ENCODE peak calls at places on chromosomes 11 and 22, in seven cellular contexts. One of them, this sample, is unnamed.

GRCh38 chr11:134346101-134346975 is 14.6 kb downstream of the GLB1L2 start:
- DNase-seq in progenitor cell of endocrine pancreas: no peak
- DNase-seq in AG09319: no peak
- DNase-seq in right lobe of liver: no peak
- DNase-seq in fibroblast of the aortic adventitia: no peak
- DNase-seq in psoas muscle: no peak
- DNase-seq in fibroblast of lung: no peak
- DNase-seq in this sample: peak

GRCh38 chr11:68343761-68344256 is 31.4 kb downstream of the LRP5 start:
- DNase-seq in progenitor cell of endocrine pancreas: no peak
- DNase-seq in right lobe of liver: peak
- DNase-seq in AG09319: no peak
- DNase-seq in fibroblast of the aortic adventitia: no peak
- DNase-seq in psoas muscle: no peak
- DNase-seq in fibroblast of lung: no peak
- DNase-seq in this sample: no peak

GRCh38 chr11:34175284-34176019 is 70.0 kb downstream of the NAT10 start:
- DNase-seq in fibroblast of lung: no peak
- DNase-seq in AG09319: no peak
- DNase-seq in psoas muscle: peak
- DNase-seq in progenitor cell of endocrine pancreas: no peak
- DNase-seq in fibroblast of the aortic adventitia: no peak
- DNase-seq in right lobe of liver: no peak
- DNase-seq in this sample: no peak

GRCh38 chr22:50250555-50251471 is at the start of gene HDAC10:
- DNase-seq in right lobe of liver: peak
- DNase-seq in psoas muscle: peak
- DNase-seq in AG09319: no peak
- DNase-seq in progenitor cell of endocrine pancreas: peak
- DNase-seq in fibroblast of lung: peak
- DNase-seq in fibroblast of the aortic adventitia: peak
- DNase-seq in this sample: no peak

GRCh38 chr11:129950319-129951034 is 52.2 kb downstream of the PRDM10 start:
- DNase-seq in AG09319: no peak
- DNase-seq in right lobe of liver: no peak
- DNase-seq in fibroblast of the aortic adventitia: peak
- DNase-seq in fibroblast of lung: peak
- DNase-seq in progenitor cell of endocrine pancreas: no peak
- DNase-seq in psoas muscle: peak
- DNase-seq in this sample: no peak

GRCh38 chr22:47089796-47090460 is 327.5 kb downstream of the TBC1D22A start:
- DNase-seq in fibroblast of the aortic adventitia: no peak
- DNase-seq in AG09319: no peak
- DNase-seq in progenitor cell of endocrine pancreas: no peak
- DNase-seq in psoas muscle: no peak
- DNase-seq in fibroblast of lung: no peak
- DNase-seq in right lobe of liver: no peak
- DNase-seq in this sample: no peak

GRCh38 chr11:16252373-16252772 is 104.0 kb downstream of the SOX6 start:
- DNase-seq in fibroblast of lung: peak
- DNase-seq in fibroblast of the aortic adventitia: no peak
- DNase-seq in AG09319: no peak
- DNase-seq in progenitor cell of endocrine pancreas: no peak
- DNase-seq in right lobe of liver: no peak
- DNase-seq in psoas muscle: no peak
- DNase-seq in this sample: no peak

GRCh38 chr11:71499125-71499524 is 27.9 kb upstream of the KRTAP5-7 start:
- DNase-seq in progenitor cell of endocrine pancreas: peak
- DNase-seq in psoas muscle: peak
- DNase-seq in AG09319: no peak
- DNase-seq in fibroblast of the aortic adventitia: no peak
- DNase-seq in fibroblast of lung: no peak
- DNase-seq in right lobe of liver: peak
- DNase-seq in this sample: no peak

GRCh38 chr22:38981005-38981658 is 1.0 kb upstream of the APOBEC3B start:
- DNase-seq in progenitor cell of endocrine pancreas: no peak
- DNase-seq in psoas muscle: peak
- DNase-seq in right lobe of liver: peak
- DNase-seq in fibroblast of lung: peak
- DNase-seq in fibroblast of the aortic adventitia: peak
- DNase-seq in AG09319: no peak
- DNase-seq in this sample: no peak

GRCh38 chr11:12280838-12281565 is 96.4 kb upstream of the PARVA start:
- DNase-seq in fibroblast of lung: no peak
- DNase-seq in right lobe of liver: no peak
- DNase-seq in progenitor cell of endocrine pancreas: no peak
- DNase-seq in fibroblast of the aortic adventitia: no peak
- DNase-seq in psoas muscle: no peak
- DNase-seq in AG09319: no peak
- DNase-seq in this sample: no peak

GRCh38 chr22:28297504-28297903 is 378.4 kb upstream of the PITPNB start:
- DNase-seq in fibroblast of the aortic adventitia: no peak
- DNase-seq in fibroblast of lung: peak
- DNase-seq in progenitor cell of endocrine pancreas: no peak
- DNase-seq in psoas muscle: no peak
- DNase-seq in right lobe of liver: no peak
- DNase-seq in AG09319: no peak
- DNase-seq in this sample: no peak

GRCh38 chr11:70510571-70510970 is 112.2 kb downstream of the CTTN start:
- DNase-seq in progenitor cell of endocrine pancreas: no peak
- DNase-seq in psoas muscle: peak
- DNase-seq in AG09319: no peak
- DNase-seq in fibroblast of the aortic adventitia: no peak
- DNase-seq in fibroblast of lung: no peak
- DNase-seq in right lobe of liver: peak
- DNase-seq in this sample: no peak

GRCh38 chr11:60282291-60282690 is 1.8 kb downstream of the MS4A4A start:
- DNase-seq in fibroblast of lung: no peak
- DNase-seq in psoas muscle: no peak
- DNase-seq in right lobe of liver: no peak
- DNase-seq in AG09319: no peak
- DNase-seq in progenitor cell of endocrine pancreas: no peak
- DNase-seq in fibroblast of the aortic adventitia: no peak
- DNase-seq in this sample: no peak

GRCh38 chr11:117877120-117877784 is 794 bp upstream of the FXYD6 start:
- DNase-seq in psoas muscle: no peak
- DNase-seq in fibroblast of lung: peak
- DNase-seq in progenitor cell of endocrine pancreas: no peak
- DNase-seq in fibroblast of the aortic adventitia: no peak
- DNase-seq in right lobe of liver: no peak
- DNase-seq in AG09319: no peak
- DNase-seq in this sample: no peak

GRCh38 chr11:61639816-61640443 is 40.3 kb upstream of the DAGLA start:
- DNase-seq in right lobe of liver: no peak
- DNase-seq in progenitor cell of endocrine pancreas: no peak
- DNase-seq in psoas muscle: no peak
- DNase-seq in fibroblast of the aortic adventitia: peak
- DNase-seq in fibroblast of lung: peak
- DNase-seq in AG09319: no peak
- DNase-seq in this sample: no peak

GRCh38 chr11:21658654-21659193 is 534.2 kb upstream of the ANO5 start:
- DNase-seq in AG09319: no peak
- DNase-seq in psoas muscle: no peak
- DNase-seq in fibroblast of the aortic adventitia: no peak
- DNase-seq in progenitor cell of endocrine pancreas: no peak
- DNase-seq in fibroblast of lung: no peak
- DNase-seq in right lobe of liver: no peak
- DNase-seq in this sample: no peak

GRCh38 chr11:73322111-73322985 is 14.3 kb downstream of the ARHGEF17 start:
- DNase-seq in fibroblast of the aortic adventitia: no peak
- DNase-seq in fibroblast of lung: peak
- DNase-seq in progenitor cell of endocrine pancreas: no peak
- DNase-seq in AG09319: no peak
- DNase-seq in right lobe of liver: no peak
- DNase-seq in psoas muscle: peak
- DNase-seq in this sample: no peak

GRCh38 chr11:748007-748359 is 719 bp downstream of the TALDO1 start:
- DNase-seq in fibroblast of lung: no peak
- DNase-seq in psoas muscle: peak
- DNase-seq in AG09319: no peak
- DNase-seq in progenitor cell of endocrine pancreas: no peak
- DNase-seq in fibroblast of the aortic adventitia: peak
- DNase-seq in right lobe of liver: no peak
- DNase-seq in this sample: no peak

GRCh38 chr11:80280737-80281136 is 839.9 kb upstream of the TENM4 start:
- DNase-seq in psoas muscle: peak
- DNase-seq in progenitor cell of endocrine pancreas: no peak
- DNase-seq in fibroblast of the aortic adventitia: no peak
- DNase-seq in right lobe of liver: no peak
- DNase-seq in AG09319: no peak
- DNase-seq in fibroblast of lung: no peak
- DNase-seq in this sample: no peak

GRCh38 chr11:77672276-77672675 is 34.7 kb upstream of the CLNS1A start:
- DNase-seq in psoas muscle: no peak
- DNase-seq in progenitor cell of endocrine pancreas: no peak
- DNase-seq in AG09319: peak
- DNase-seq in right lobe of liver: no peak
- DNase-seq in fibroblast of the aortic adventitia: peak
- DNase-seq in fibroblast of lung: peak
- DNase-seq in this sample: no peak

GRCh38 chr11:93654266-93654665 is 7.2 kb upstream of the CEP295 start:
- DNase-seq in fibroblast of lung: no peak
- DNase-seq in psoas muscle: no peak
- DNase-seq in right lobe of liver: no peak
- DNase-seq in fibroblast of the aortic adventitia: no peak
- DNase-seq in AG09319: no peak
- DNase-seq in progenitor cell of endocrine pancreas: no peak
- DNase-seq in this sample: no peak

GRCh38 chr11:133541331-133542095 is 9.2 kb upstream of the OPCML start:
- DNase-seq in AG09319: no peak
- DNase-seq in fibroblast of the aortic adventitia: no peak
- DNase-seq in right lobe of liver: no peak
- DNase-seq in progenitor cell of endocrine pancreas: no peak
- DNase-seq in psoas muscle: no peak
- DNase-seq in fibroblast of lung: no peak
- DNase-seq in this sample: no peak

DNA sequence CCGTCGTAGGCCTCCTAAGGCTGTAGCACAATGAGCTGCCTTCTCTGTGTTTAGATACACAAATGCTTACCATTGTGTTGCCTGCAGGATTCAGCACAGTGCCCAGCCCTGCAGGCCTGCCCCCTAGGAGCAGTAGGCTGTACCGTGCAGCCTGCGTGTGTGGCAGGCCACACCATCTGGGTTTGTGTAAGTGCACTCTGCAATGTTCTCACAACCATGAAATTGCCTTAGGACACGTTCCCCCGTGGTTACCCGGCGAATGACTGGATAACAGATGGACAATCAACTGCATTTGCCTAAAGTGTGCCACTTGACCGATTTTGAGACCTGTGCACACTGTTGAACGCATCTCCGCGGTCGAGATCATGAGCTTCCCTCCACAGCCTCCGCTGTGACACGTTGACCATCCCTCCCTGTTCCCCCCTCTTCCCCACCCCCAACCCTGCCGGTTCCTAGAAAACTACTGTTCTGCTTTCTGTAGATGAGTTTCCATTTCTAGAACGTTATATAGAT is 22.1 kb upstream of the CTSD start:
- DNase-seq in AG09319: no peak
- DNase-seq in fibroblast of lung: no peak
- DNase-seq in psoas muscle: no peak
- DNase-seq in right lobe of liver: no peak
- DNase-seq in fibroblast of the aortic adventitia: no peak
- DNase-seq in progenitor cell of endocrine pancreas: no peak
- DNase-seq in this sample: no peak
- TF ChIP-seq CTCF in AG09319: no peak
- TF ChIP-seq CTCF in fibroblast of lung: no peak
- TF ChIP-seq CTCF in psoas muscle: no peak
- TF ChIP-seq CTCF in right lobe of liver: no peak
- TF ChIP-seq CTCF in fibroblast of the aortic adventitia: no peak
- TF ChIP-seq CTCF in progenitor cell of endocrine pancreas: no peak
- TF ChIP-seq CTCF in this sample: no peak

DNA sequence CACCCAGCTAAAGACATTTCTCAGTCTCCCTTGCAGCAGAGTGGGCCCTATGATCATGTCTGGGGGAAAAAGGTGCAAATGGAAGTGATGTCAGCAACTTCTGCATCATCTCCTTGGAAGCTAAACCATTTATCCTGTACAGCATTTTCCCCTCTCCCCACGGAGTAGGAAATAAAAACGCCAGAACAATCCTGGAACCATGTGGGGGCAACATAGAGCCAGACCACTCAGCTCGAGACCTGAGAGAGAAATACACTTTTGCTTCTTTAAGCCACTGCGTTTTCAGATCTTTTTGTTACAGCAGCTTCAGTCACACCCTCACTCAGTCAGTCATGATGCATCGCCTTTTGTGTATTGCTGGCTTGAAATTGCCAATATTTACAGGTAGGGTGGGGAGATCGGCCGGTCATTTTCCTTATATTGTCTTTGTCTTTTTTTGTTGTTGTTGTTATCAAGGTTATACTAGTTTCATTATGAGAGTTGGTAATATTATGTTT is 9.1 kb upstream of the RAC2 start:
- DNase-seq in psoas muscle: no peak
- DNase-seq in AG09319: no peak
- DNase-seq in progenitor cell of endocrine pancreas: no peak
- DNase-seq in right lobe of liver: no peak
- DNase-seq in fibroblast of lung: no peak
- DNase-seq in fibroblast of the aortic adventitia: no peak
- DNase-seq in this sample: no peak
- TF ChIP-seq CTCF in psoas muscle: no peak
- TF ChIP-seq CTCF in AG09319: no peak
- TF ChIP-seq CTCF in progenitor cell of endocrine pancreas: peak
- TF ChIP-seq CTCF in right lobe of liver: no peak
- TF ChIP-seq CTCF in fibroblast of lung: no peak
- TF ChIP-seq CTCF in fibroblast of the aortic adventitia: no peak
- TF ChIP-seq CTCF in this sample: no peak

DNA sequence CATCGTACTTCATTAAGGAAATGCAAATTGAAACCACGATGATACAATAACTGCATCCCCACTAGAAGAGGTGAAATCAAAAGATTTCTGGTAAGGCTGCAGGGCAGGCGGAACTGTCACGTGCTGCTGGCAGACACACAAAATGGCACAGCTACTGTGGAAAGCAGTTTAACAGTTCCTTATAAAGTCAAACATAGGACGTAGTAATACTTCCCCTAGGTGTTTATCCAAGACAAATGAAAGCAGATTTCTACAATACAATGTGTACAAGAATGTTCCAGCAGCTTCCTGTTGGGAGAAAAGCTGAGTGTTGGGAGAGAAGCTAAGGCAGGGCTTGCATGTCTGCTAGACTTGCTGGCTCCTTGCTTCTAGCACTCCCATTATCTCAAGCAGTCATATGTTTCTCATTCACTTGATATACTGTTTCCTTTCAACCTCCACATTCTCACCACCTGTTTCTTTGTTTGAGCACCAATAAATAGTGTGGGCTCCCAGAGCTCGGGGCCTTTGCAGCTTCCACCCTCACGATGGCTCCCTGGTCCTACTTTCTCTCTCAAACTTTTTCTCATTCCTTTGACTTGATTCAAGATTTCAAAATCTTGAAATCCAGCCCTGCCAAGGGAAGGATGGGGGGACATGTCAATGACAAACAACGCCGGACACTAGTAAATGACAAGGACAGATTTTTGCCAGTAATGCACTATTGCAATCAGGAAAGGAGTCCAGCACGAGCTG is 21.3 kb upstream of the IL17RA start:
- DNase-seq in right lobe of liver: no peak
- DNase-seq in progenitor cell of endocrine pancreas: no peak
- DNase-seq in fibroblast of lung: peak
- DNase-seq in fibroblast of the aortic adventitia: peak
- DNase-seq in psoas muscle: no peak
- DNase-seq in AG09319: no peak
- DNase-seq in this sample: no peak
- TF ChIP-seq CTCF in right lobe of liver: no peak
- TF ChIP-seq CTCF in progenitor cell of endocrine pancreas: no peak
- TF ChIP-seq CTCF in fibroblast of lung: no peak
- TF ChIP-seq CTCF in fibroblast of the aortic adventitia: no peak
- TF ChIP-seq CTCF in psoas muscle: no peak
- TF ChIP-seq CTCF in AG09319: no peak
- TF ChIP-seq CTCF in this sample: no peak

GRCh38 chr22:42116848-42117424 is 13.7 kb downstream of the CYP2D6 start:
- DNase-seq in AG09319: no peak
- DNase-seq in fibroblast of the aortic adventitia: no peak
- DNase-seq in psoas muscle: peak
- DNase-seq in progenitor cell of endocrine pancreas: no peak
- DNase-seq in right lobe of liver: no peak
- DNase-seq in fibroblast of lung: peak
- DNase-seq in this sample: no peak
- TF ChIP-seq CTCF in AG09319: no peak
- TF ChIP-seq CTCF in fibroblast of the aortic adventitia: no peak
- TF ChIP-seq CTCF in psoas muscle: no peak
- TF ChIP-seq CTCF in progenitor cell of endocrine pancreas: no peak
- TF ChIP-seq CTCF in right lobe of liver: no peak
- TF ChIP-seq CTCF in fibroblast of lung: no peak
- TF ChIP-seq CTCF in this sample: peak

This sample was measured in D721Med.